ENCODE peak calls at places on chromosomes 7 and 10, in six cellular contexts. Q, C, L, G, M and N are unnamed samples.

GRCh38 chr7:141466151-141466904 is 84.9 kb upstream of the AGK start:
- DNase-seq in L (no peak), Q (no peak), G (no peak), C (no peak), M (no peak), N (no peak)

GRCh38 chr7:149767068-149767467 is 6.3 kb downstream of the ZNF467 start:
- DNase-seq in M (no peak), Q (no peak), L (no peak), G (no peak), C (no peak), N (no peak)

GRCh38 chr7:140342732-140343514 is 55.4 kb downstream of the SLC37A3 start:
- DNase-seq in C (no peak), L (peak; percentile 43), G (no peak), M (no peak), Q (no peak), N (peak; percentile 38)

GRCh38 chr10:50260791-50261281 is 9.5 kb upstream of the ASAH2 start:
- DNase-seq in G (peak; percentile 28), C (no peak), L (no peak), Q (peak; percentile 77), M (peak; percentile 12), N (peak; percentile 54)

GRCh38 chr7:41916450-41916927 is 213.6 kb upstream of the INHBA start:
- DNase-seq in C (no peak), M (no peak), G (no peak), L (peak; percentile 98), Q (no peak), N (no peak)

GRCh38 chr7:35723011-35723410 is 28.1 kb upstream of the HERPUD2 start:
- DNase-seq in L (peak; percentile 63), M (no peak), G (peak; percentile 42), C (no peak), Q (no peak), N (no peak)

GRCh38 chr7:1223196-1224092 is 9.2 kb upstream of the UNCX start:
- DNase-seq in G (no peak), M (no peak), C (no peak), Q (no peak), L (no peak), N (no peak)

GRCh38 chr7:158740013-158740656 is 35.5 kb upstream of the NCAPG2 start:
- DNase-seq in L (peak; percentile 94), M (no peak), C (no peak), Q (no peak), G (no peak), N (no peak)

GRCh38 chr7:87474533-87475358 is 734 bp downstream of the ABCB4 start:
- DNase-seq in M (peak; percentile 14), Q (peak; percentile 69), C (no peak), G (no peak), L (peak; percentile 38), N (peak; percentile 44)

GRCh38 chr7:121504478-121504877 is 108.4 kb upstream of the FAM3C start:
- DNase-seq in L (peak; percentile 59), C (no peak), G (no peak), M (no peak), Q (no peak), N (no peak)

GRCh38 chr10:96470108-96470743 is 43.5 kb downstream of the TLL2 start:
- DNase-seq in M (peak; percentile 48), G (peak; percentile 41), Q (peak; percentile 71), C (no peak), L (peak; percentile 57), N (peak; percentile 71)

GRCh38 chr7:40977533-40977932 is 725.4 kb downstream of the INHBA start:
- DNase-seq in C (no peak), M (no peak), G (no peak), Q (no peak), L (no peak), N (no peak)

GRCh38 chr7:127396184-127396583 is 3.7 kb upstream of the ZNF800 start:
- DNase-seq in G (peak; percentile 75), L (peak; percentile 29), Q (no peak), C (peak; percentile 73), M (no peak), N (peak; percentile 9)

GRCh38 chr7:64557601-64558322 is 5.1 kb downstream of the ZNF680 start:
- DNase-seq in G (no peak), Q (no peak), C (no peak), M (no peak), L (no peak), N (no peak)

GRCh38 chr7:6691609-6692106 is 15.1 kb downstream of the ZNF12 start:
- DNase-seq in C (no peak), M (no peak), L (peak; percentile 46), G (no peak), Q (no peak), N (no peak)

GRCh38 chr7:18119985-18120384 is 92.3 kb upstream of the PRPS1L1 start:
- DNase-seq in M (no peak), G (no peak), L (peak; percentile 11), Q (no peak), C (no peak), N (no peak)

GRCh38 chr10:132714096-132714721 is 71.7 kb downstream of the NKX6-2 start:
- DNase-seq in L (no peak), M (no peak), Q (no peak), G (no peak), C (no peak), N (no peak)

GRCh38 chr10:3588816-3589215 is 196.2 kb downstream of the KLF6 start:
- DNase-seq in M (no peak), G (no peak), L (peak; percentile 36), Q (no peak), C (no peak), N (no peak)

GRCh38 chr7:99111591-99111990 is 32.3 kb downstream of the SMURF1 start:
- DNase-seq in M (no peak), C (no peak), Q (no peak), L (no peak), G (no peak), N (no peak)

GRCh38 chr7:150941983-150942590 is 36.0 kb downstream of the KCNH2 start:
- DNase-seq in C (peak; percentile 64), Q (no peak), G (peak; percentile 47), M (no peak), L (no peak), N (no peak)

GRCh38 chr10:71812016-71812912 is 38.8 kb downstream of the PSAP start:
- DNase-seq in L (no peak), C (peak; percentile 86), Q (peak; percentile 90), G (peak; percentile 87), M (peak; percentile 94), N (peak; percentile 87)

GRCh38 chr7:46059308-46060020 is 138.4 kb upstream of the IGFBP3 start:
- DNase-seq in G (no peak), M (no peak), Q (no peak), L (no peak), C (no peak), N (no peak)

GRCh38 chr10:59240581-59241183 is 64.2 kb downstream of the PHYHIPL start:
- DNase-seq in M (no peak), G (peak; percentile 11), Q (peak; percentile 10), C (no peak), L (peak; percentile 42), N (no peak)

GRCh38 chr10:77374189-77374656 is 263.4 kb downstream of the KCNMA1 start:
- DNase-seq in L (no peak), G (no peak), M (no peak), Q (no peak), C (no peak), N (no peak)

GRCh38 chr7:149742075-149742701 is 31.2 kb downstream of the ZNF467 start:
- DNase-seq in Q (peak; percentile 83), C (peak; percentile 81), L (peak; percentile 37), G (peak; percentile 74), M (peak; percentile 71), N (peak; percentile 75)

GRCh38 chr10:133336131-133337078 is at the start of gene CALY:
- DNase-seq in C (peak; percentile 77), G (peak; percentile 69), Q (peak; percentile 79), L (no peak), M (no peak), N (peak; percentile 56)

GRCh38 chr7:102425639-102426267 is 7.6 kb upstream of the ORAI2 start:
- DNase-seq in C (peak; percentile 87), Q (peak; percentile 84), G (peak; percentile 86), M (peak; percentile 79), L (no peak), N (peak; percentile 89)

GRCh38 chr7:98981701-98982100 is 103.4 kb downstream of the TRRAP start:
- DNase-seq in G (no peak), M (no peak), L (no peak), Q (no peak), C (no peak), N (no peak)

GRCh38 chr7:187237-187927 is 5.0 kb upstream of the FAM20C start:
- DNase-seq in G (no peak), C (no peak), L (no peak), M (no peak), Q (no peak), N (no peak)

GRCh38 chr7:81075150-81075549 is 156.3 kb upstream of the SEMA3C start:
- DNase-seq in Q (no peak), M (no peak), G (no peak), L (peak; percentile 11), C (no peak), N (no peak)

GRCh38 chr7:151248191-151249033 is at the start of gene SMARCD3:
- DNase-seq in G (peak; percentile 35), L (peak; percentile 57), Q (peak; percentile 60), M (no peak), C (peak; percentile 86), N (no peak)

GRCh38 chr7:542935-543789 is 23.5 kb upstream of the PDGFA start:
- DNase-seq in G (peak; percentile 54), C (no peak), M (no peak), Q (no peak), L (peak; percentile 85), N (no peak)

GRCh38 chr10:6071181-6072175 is 9.3 kb upstream of the IL2RA start:
- DNase-seq in G (no peak), Q (no peak), C (no peak), L (no peak), M (no peak), N (no peak)